ENCODE peak calls at places on chromosomes 6 and 20, in seven cellular contexts. I is neural crest cell, A is AG04450, L is MCF 10A, J is AG09319, E is upper lobe of right lung, W is stomach. U is an unnamed sample.

GRCh38 chr6:152356659-152357058 is 280.5 kb downstream of the SYNE1 start:
- DNase-seq in I (no peak), A (no peak), L (peak; percentile 48), J (no peak), E (no peak), W (no peak), U (no peak)

GRCh38 chr6:37535701-37536461 is 36.2 kb upstream of the CCDC167 start:
- DNase-seq in I (no peak), A (no peak), L (no peak), J (no peak), E (no peak), W (peak; percentile 28), U (peak; percentile 60)

GRCh38 chr20:48697845-48698491 is 129.8 kb downstream of the PREX1 start:
- DNase-seq in I (no peak), A (peak; percentile 52), L (peak; percentile 95), J (no peak), E (peak; percentile 94), W (peak; percentile 86), U (no peak)

GRCh38 chr20:49386848-49387605 is 95.4 kb downstream of the KCNB1 start:
- DNase-seq in I (no peak), A (no peak), L (peak; percentile 61), J (no peak), E (no peak), W (no peak), U (no peak)

GRCh38 chr6:37279366-37280134 is 21.6 kb upstream of the TMEM217 start:
- DNase-seq in I (no peak), A (no peak), L (peak; percentile 78), J (peak; percentile 23), E (no peak), W (no peak), U (no peak)

GRCh38 chr6:111492499-111492898 is 9.5 kb upstream of the REV3L start:
- DNase-seq in I (no peak), A (no peak), L (no peak), J (no peak), E (no peak), W (no peak), U (no peak)

GRCh38 chr6:13487122-13488014 is at the start of gene GFOD1:
- DNase-seq in I (peak; percentile 70), A (peak; percentile 37), L (peak; percentile 88), J (no peak), E (peak; percentile 95), W (peak; percentile 86), U (peak; percentile 87)

GRCh38 chr20:63023836-63024571 is 17.2 kb upstream of the BHLHE23 start:
- DNase-seq in I (no peak), A (no peak), L (no peak), J (no peak), E (peak; percentile 55), W (no peak), U (no peak)

GRCh38 chr6:31738048-31738979 is 1.5 kb upstream of the MSH5 start:
- DNase-seq in I (no peak), A (peak; percentile 59), L (peak; percentile 57), J (no peak), E (peak; percentile 66), W (peak; percentile 89), U (no peak)

GRCh38 chr6:115551510-115551909 is 509.2 kb downstream of the FRK start:
- DNase-seq in I (no peak), A (no peak), L (no peak), J (no peak), E (no peak), W (no peak), U (no peak)

GRCh38 chr6:91029211-91029610 is 442.3 kb upstream of the MAP3K7 start:
- DNase-seq in I (no peak), A (no peak), L (peak; percentile 3), J (no peak), E (no peak), W (no peak), U (no peak)

GRCh38 chr6:68240731-68241130 is 394.4 kb upstream of the ADGRB3 start:
- DNase-seq in I (no peak), A (no peak), L (no peak), J (no peak), E (no peak), W (no peak), U (no peak)

GRCh38 chr6:37396571-37397185 is 36.3 kb upstream of the CMTR1 start:
- DNase-seq in I (no peak), A (no peak), L (no peak), J (no peak), E (no peak), W (no peak), U (no peak)

GRCh38 chr20:33811763-33812672 is 870 bp downstream of the CHMP4B start:
- DNase-seq in I (no peak), A (peak; percentile 57), L (peak; percentile 93), J (peak; percentile 46), E (peak; percentile 81), W (peak; percentile 66), U (no peak)

GRCh38 chr6:128071212-128071611 is 170.4 kb upstream of the THEMIS start:
- DNase-seq in I (no peak), A (no peak), L (no peak), J (no peak), E (no peak), W (no peak), U (no peak)

GRCh38 chr6:106180208-106180607 is 94.1 kb downstream of the PRDM1 start:
- DNase-seq in I (no peak), A (no peak), L (no peak), J (no peak), E (no peak), W (no peak), U (no peak)

GRCh38 chr20:43040427-43040826 is 149.3 kb downstream of the PTPRT start:
- DNase-seq in I (peak; percentile 32), A (no peak), L (peak; percentile 0), J (no peak), E (no peak), W (no peak), U (peak; percentile 76)

GRCh38 chr6:3808189-3808588 is 41.0 kb upstream of the FAM50B start:
- DNase-seq in I (no peak), A (no peak), L (no peak), J (no peak), E (no peak), W (no peak), U (no peak)

GRCh38 chr6:131524695-131525336 is 48.2 kb upstream of the ARG1 start:
- DNase-seq in I (no peak), A (no peak), L (no peak), J (no peak), E (no peak), W (no peak), U (no peak)

GRCh38 chr6:168007592-168008338 is 10.3 kb downstream of the KIF25 start:
- DNase-seq in I (no peak), A (peak; percentile 97), L (peak; percentile 98), J (peak; percentile 97), E (peak; percentile 54), W (peak; percentile 59), U (no peak)

GRCh38 chr20:44664127-44664526 is 12.6 kb upstream of the ADA start:
- DNase-seq in I (no peak), A (no peak), L (no peak), J (no peak), E (no peak), W (no peak), U (no peak)

GRCh38 chr20:42678895-42679294 is 510.8 kb downstream of the PTPRT start:
- DNase-seq in I (no peak), A (no peak), L (no peak), J (no peak), E (no peak), W (no peak), U (no peak)

GRCh38 chr20:60210779-60211617 is 252.8 kb downstream of the CDH26 start:
- DNase-seq in I (peak; percentile 77), A (peak; percentile 27), L (peak; percentile 57), J (peak; percentile 4), E (peak; percentile 79), W (peak; percentile 71), U (peak; percentile 84)

GRCh38 chr6:20953019-20953418 is 418.8 kb downstream of the CDKAL1 start:
- DNase-seq in I (no peak), A (no peak), L (no peak), J (no peak), E (no peak), W (no peak), U (no peak)

DNA sequence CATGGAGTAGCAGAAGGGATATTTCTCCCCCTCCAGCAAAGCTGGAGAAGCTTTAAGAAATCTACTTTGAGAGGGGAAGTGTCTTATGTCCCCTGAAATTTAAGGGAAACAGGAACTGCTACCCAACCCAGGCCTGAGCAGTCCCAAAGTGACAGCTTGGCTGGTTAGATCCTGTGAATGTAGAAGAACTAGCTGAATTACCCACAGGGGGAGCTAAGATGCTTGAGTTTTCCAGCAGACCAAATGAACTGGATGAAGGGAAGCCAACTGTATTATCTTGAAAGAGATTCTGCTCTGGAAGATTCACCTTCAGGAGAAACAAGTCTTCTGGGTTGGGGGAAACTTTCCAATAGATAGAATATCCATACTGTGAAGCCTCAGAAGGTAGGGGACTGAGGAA is 303.3 kb upstream of the MMS22L start:
- DNase-seq in I (no peak), A (peak; percentile 7), L (peak; percentile 14), J (peak; percentile 2), E (no peak), W (no peak), U (no peak)
- TF ChIP-seq CTCF in I (peak; percentile 44), A (peak; percentile 61), L (no peak), J (peak; percentile 31), E (no peak), W (no peak), U (peak; percentile 5)

GRCh38 chr6:113969888-113970807 is 800 bp downstream of the HDAC2 start:
- DNase-seq in I (peak; percentile 54), A (no peak), L (peak; percentile 54), J (no peak), E (peak; percentile 86), W (peak; percentile 61), U (peak; percentile 65)
- TF ChIP-seq CTCF in I (no peak), A (no peak), L (no peak), J (no peak), E (no peak), W (no peak), U (no peak)

DNA sequence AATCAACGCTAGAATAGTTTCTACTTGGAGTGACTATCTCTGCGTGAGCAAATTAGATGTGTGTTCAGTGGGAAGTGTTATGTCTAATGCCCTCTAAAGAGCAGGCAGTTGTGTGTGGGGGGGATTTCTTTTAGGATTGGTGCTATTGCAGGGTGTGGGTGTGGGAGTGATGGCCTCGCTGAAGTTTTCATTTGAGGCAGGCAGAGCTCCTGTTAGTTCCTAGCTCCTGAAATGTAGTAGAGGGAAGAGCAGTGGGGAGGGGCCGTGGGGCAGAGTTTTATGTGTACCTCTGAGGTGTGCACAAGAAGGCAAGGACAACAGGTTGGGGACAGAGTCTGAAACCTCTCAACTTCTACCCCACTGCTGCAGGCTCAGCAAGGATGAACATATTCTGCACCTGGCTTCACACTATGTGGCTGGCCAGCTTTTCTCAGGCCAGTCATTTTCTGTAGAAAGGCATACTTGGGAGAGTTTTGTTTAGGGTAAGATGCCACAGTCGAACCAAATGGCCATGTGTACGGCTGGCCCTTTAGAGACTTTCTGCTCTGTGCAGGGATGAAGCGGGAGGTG is 229.2 kb upstream of the SUPT3H start:
- DNase-seq in I (no peak), A (no peak), L (no peak), J (no peak), E (no peak), W (no peak), U (no peak)
- TF ChIP-seq CTCF in I (no peak), A (no peak), L (no peak), J (no peak), E (no peak), W (no peak), U (no peak)

DNA sequence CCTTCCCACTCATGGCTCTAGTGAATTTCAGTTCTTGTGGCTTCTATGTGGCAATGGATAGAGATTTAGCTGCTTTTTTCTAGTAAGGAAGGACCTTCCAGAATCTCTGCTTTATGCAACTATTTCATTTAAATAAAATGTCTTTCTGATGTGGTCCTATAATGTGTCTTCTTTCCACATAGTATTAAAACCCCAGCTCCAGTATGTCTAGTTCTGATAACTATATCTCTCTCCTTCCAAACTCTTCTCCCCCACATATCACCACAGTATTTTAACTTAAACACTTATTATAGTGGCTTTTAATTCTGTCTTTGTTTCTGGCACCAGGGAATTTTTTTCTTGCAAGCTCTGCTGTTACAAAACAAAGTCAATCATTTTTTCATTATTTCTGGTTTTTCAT is 40.6 kb upstream of the SUMO4 start:
- DNase-seq in I (no peak), A (no peak), L (no peak), J (no peak), E (no peak), W (no peak), U (no peak)
- TF ChIP-seq CTCF in I (no peak), A (no peak), L (no peak), J (no peak), E (no peak), W (no peak), U (no peak)